ENCODE peak calls at places on chromosomes 5 and 9, in six cellular contexts. C, V, W, D, K and J are unnamed samples.

GRCh38 chr9:33099754-33100153 is 23.3 kb upstream of the SMU1 start:
- DNase-seq in C (no peak), V (no peak), W (no peak), D (no peak), K (no peak), J (no peak)

GRCh38 chr5:162638849-162639248 is 571.3 kb downstream of the GABRG2 start:
- DNase-seq in C (no peak), V (no peak), W (no peak), D (no peak), K (no peak), J (no peak)

GRCh38 chr9:131657031-131657377 is 82.9 kb downstream of the RAPGEF1 start:
- DNase-seq in C (no peak), V (no peak), W (no peak), D (no peak), K (no peak), J (no peak)

GRCh38 chr5:136622737-136623136 is 257.4 kb upstream of the TRPC7 start:
- DNase-seq in C (no peak), V (no peak), W (no peak), D (no peak), K (no peak), J (no peak)

GRCh38 chr5:103218164-103218563 is 40.4 kb upstream of the MACIR start:
- DNase-seq in C (no peak), V (no peak), W (no peak), D (no peak), K (no peak), J (no peak)

GRCh38 chr9:87464110-87464991 is 33.3 kb upstream of the DAPK1 start:
- DNase-seq in C (no peak), V (no peak), W (no peak), D (no peak), K (no peak), J (no peak)

GRCh38 chr5:74519161-74519571 is 121.4 kb downstream of the ENC1 start:
- DNase-seq in C (no peak), V (no peak), W (no peak), D (no peak), K (no peak), J (peak)

GRCh38 chr9:110183208-110184145 is 24.5 kb downstream of the C9orf152 start:
- DNase-seq in C (peak), V (peak), W (no peak), D (peak), K (no peak), J (peak)

GRCh38 chr9:91060520-91061343 is 259.1 kb downstream of the SYK start:
- DNase-seq in C (no peak), V (peak), W (no peak), D (no peak), K (no peak), J (peak)

GRCh38 chr9:76658510-76659231 is 105.6 kb upstream of the PCA3 start:
- DNase-seq in C (no peak), V (no peak), W (no peak), D (peak), K (no peak), J (no peak)

GRCh38 chr9:124010665-124011321 is 775 bp upstream of the LHX2 start:
- DNase-seq in C (peak), V (no peak), W (peak), D (no peak), K (peak), J (no peak)

GRCh38 chr5:180494510-180495181 is 467 bp downstream of the CNOT6 start:
- DNase-seq in C (peak), V (peak), W (peak), D (no peak), K (peak), J (peak)

GRCh38 chr5:132227485-132228240 is at the start of gene P4HA2:
- DNase-seq in C (peak), V (peak), W (peak), D (no peak), K (peak), J (peak)

GRCh38 chr9:37645903-37646506 is 4.7 kb upstream of the FRMPD1 start:
- DNase-seq in C (no peak), V (no peak), W (no peak), D (no peak), K (no peak), J (no peak)